ENCODE peak calls at places on chromosome 13, in ten cellular contexts. One of them, this sample, is unnamed.

GRCh38 chr13:87944038-87944437 is 272.9 kb downstream of the SLITRK5 start:
- DNase-seq in CD4-positive, alpha-beta T cell: no peak
- DNase-seq in breast epithelium: no peak
- DNase-seq in neural progenitor cell: no peak
- DNase-seq in OCI-LY7: no peak
- DNase-seq in progenitor cell of endocrine pancreas: no peak
- DNase-seq in fibroblast of pulmonary artery: no peak
- DNase-seq in thoracic aorta: no peak
- DNase-seq in GM12864: no peak
- DNase-seq in lower lobe of right lung: no peak
- DNase-seq in this sample: no peak

GRCh38 chr13:26563713-26564112 is 6.2 kb downstream of the WASF3 start:
- DNase-seq in CD4-positive, alpha-beta T cell: no peak
- DNase-seq in thoracic aorta: no peak
- DNase-seq in progenitor cell of endocrine pancreas: no peak
- DNase-seq in lower lobe of right lung: no peak
- DNase-seq in breast epithelium: no peak
- DNase-seq in OCI-LY7: no peak
- DNase-seq in neural progenitor cell: no peak
- DNase-seq in GM12864: no peak
- DNase-seq in fibroblast of pulmonary artery: peak
- DNase-seq in this sample: no peak

GRCh38 chr13:39039033-39039432 is 777 bp downstream of the NHLRC3 start:
- DNase-seq in progenitor cell of endocrine pancreas: no peak
- DNase-seq in thoracic aorta: no peak
- DNase-seq in neural progenitor cell: no peak
- DNase-seq in breast epithelium: no peak
- DNase-seq in lower lobe of right lung: no peak
- DNase-seq in fibroblast of pulmonary artery: no peak
- DNase-seq in GM12864: no peak
- DNase-seq in OCI-LY7: peak
- DNase-seq in CD4-positive, alpha-beta T cell: no peak
- DNase-seq in this sample: no peak

GRCh38 chr13:47463726-47464125 is 537.3 kb downstream of the SUCLA2 start:
- DNase-seq in GM12864: no peak
- DNase-seq in fibroblast of pulmonary artery: peak
- DNase-seq in OCI-LY7: no peak
- DNase-seq in progenitor cell of endocrine pancreas: no peak
- DNase-seq in neural progenitor cell: no peak
- DNase-seq in lower lobe of right lung: no peak
- DNase-seq in CD4-positive, alpha-beta T cell: no peak
- DNase-seq in breast epithelium: no peak
- DNase-seq in thoracic aorta: no peak
- DNase-seq in this sample: no peak

GRCh38 chr13:114058051-114058867 is 74.2 kb downstream of the RASA3 start:
- DNase-seq in progenitor cell of endocrine pancreas: no peak
- DNase-seq in fibroblast of pulmonary artery: no peak
- DNase-seq in breast epithelium: no peak
- DNase-seq in CD4-positive, alpha-beta T cell: no peak
- DNase-seq in neural progenitor cell: no peak
- DNase-seq in GM12864: no peak
- DNase-seq in OCI-LY7: no peak
- DNase-seq in thoracic aorta: no peak
- DNase-seq in lower lobe of right lung: no peak
- DNase-seq in this sample: no peak

GRCh38 chr13:89455741-89456140 is 1784.6 kb downstream of the SLITRK5 start:
- DNase-seq in lower lobe of right lung: no peak
- DNase-seq in neural progenitor cell: no peak
- DNase-seq in fibroblast of pulmonary artery: no peak
- DNase-seq in CD4-positive, alpha-beta T cell: no peak
- DNase-seq in breast epithelium: no peak
- DNase-seq in progenitor cell of endocrine pancreas: no peak
- DNase-seq in thoracic aorta: no peak
- DNase-seq in GM12864: no peak
- DNase-seq in OCI-LY7: no peak
- DNase-seq in this sample: no peak

GRCh38 chr13:41019027-41019487 is at the start of gene ELF1:
- DNase-seq in lower lobe of right lung: peak
- DNase-seq in breast epithelium: no peak
- DNase-seq in OCI-LY7: peak
- DNase-seq in progenitor cell of endocrine pancreas: no peak
- DNase-seq in thoracic aorta: no peak
- DNase-seq in CD4-positive, alpha-beta T cell: peak
- DNase-seq in fibroblast of pulmonary artery: peak
- DNase-seq in neural progenitor cell: no peak
- DNase-seq in GM12864: peak
- DNase-seq in this sample: no peak

GRCh38 chr13:98677398-98677797 is 75.1 kb downstream of the SLC15A1 start:
- DNase-seq in lower lobe of right lung: no peak
- DNase-seq in progenitor cell of endocrine pancreas: no peak
- DNase-seq in neural progenitor cell: no peak
- DNase-seq in thoracic aorta: no peak
- DNase-seq in CD4-positive, alpha-beta T cell: no peak
- DNase-seq in OCI-LY7: no peak
- DNase-seq in fibroblast of pulmonary artery: peak
- DNase-seq in GM12864: no peak
- DNase-seq in breast epithelium: no peak
- DNase-seq in this sample: no peak

GRCh38 chr13:88823114-88823513 is 1151.9 kb downstream of the SLITRK5 start:
- DNase-seq in breast epithelium: no peak
- DNase-seq in fibroblast of pulmonary artery: no peak
- DNase-seq in CD4-positive, alpha-beta T cell: no peak
- DNase-seq in thoracic aorta: no peak
- DNase-seq in GM12864: no peak
- DNase-seq in OCI-LY7: no peak
- DNase-seq in progenitor cell of endocrine pancreas: no peak
- DNase-seq in lower lobe of right lung: no peak
- DNase-seq in neural progenitor cell: no peak
- DNase-seq in this sample: no peak

GRCh38 chr13:46855166-46855565 is 41.7 kb downstream of the HTR2A start:
- DNase-seq in OCI-LY7: no peak
- DNase-seq in GM12864: peak
- DNase-seq in progenitor cell of endocrine pancreas: no peak
- DNase-seq in CD4-positive, alpha-beta T cell: no peak
- DNase-seq in thoracic aorta: no peak
- DNase-seq in neural progenitor cell: no peak
- DNase-seq in fibroblast of pulmonary artery: no peak
- DNase-seq in lower lobe of right lung: no peak
- DNase-seq in breast epithelium: no peak
- DNase-seq in this sample: no peak

GRCh38 chr13:33229446-33230177 is 55.9 kb downstream of the STARD13 start:
- DNase-seq in lower lobe of right lung: no peak
- DNase-seq in fibroblast of pulmonary artery: no peak
- DNase-seq in OCI-LY7: no peak
- DNase-seq in progenitor cell of endocrine pancreas: no peak
- DNase-seq in GM12864: no peak
- DNase-seq in thoracic aorta: no peak
- DNase-seq in CD4-positive, alpha-beta T cell: no peak
- DNase-seq in breast epithelium: no peak
- DNase-seq in neural progenitor cell: peak
- DNase-seq in this sample: no peak

GRCh38 chr13:68988176-68988575 is 1119.5 kb upstream of the ATXN8OS start:
- DNase-seq in progenitor cell of endocrine pancreas: no peak
- DNase-seq in fibroblast of pulmonary artery: no peak
- DNase-seq in CD4-positive, alpha-beta T cell: no peak
- DNase-seq in neural progenitor cell: no peak
- DNase-seq in GM12864: no peak
- DNase-seq in lower lobe of right lung: no peak
- DNase-seq in OCI-LY7: no peak
- DNase-seq in thoracic aorta: no peak
- DNase-seq in breast epithelium: no peak
- DNase-seq in this sample: no peak

GRCh38 chr13:100550433-100550832 is 38.2 kb downstream of the GGACT start:
- DNase-seq in lower lobe of right lung: no peak
- DNase-seq in neural progenitor cell: no peak
- DNase-seq in fibroblast of pulmonary artery: peak
- DNase-seq in GM12864: no peak
- DNase-seq in breast epithelium: no peak
- DNase-seq in thoracic aorta: no peak
- DNase-seq in progenitor cell of endocrine pancreas: no peak
- DNase-seq in OCI-LY7: no peak
- DNase-seq in CD4-positive, alpha-beta T cell: no peak
- DNase-seq in this sample: peak

GRCh38 chr13:95784891-95785290 is 108.0 kb downstream of the DNAJC3 start:
- DNase-seq in breast epithelium: no peak
- DNase-seq in OCI-LY7: no peak
- DNase-seq in CD4-positive, alpha-beta T cell: no peak
- DNase-seq in thoracic aorta: no peak
- DNase-seq in lower lobe of right lung: no peak
- DNase-seq in GM12864: no peak
- DNase-seq in neural progenitor cell: no peak
- DNase-seq in progenitor cell of endocrine pancreas: no peak
- DNase-seq in fibroblast of pulmonary artery: peak
- DNase-seq in this sample: no peak

GRCh38 chr13:80010846-80011245 is 330.1 kb downstream of the SPRY2 start:
- DNase-seq in progenitor cell of endocrine pancreas: no peak
- DNase-seq in CD4-positive, alpha-beta T cell: no peak
- DNase-seq in breast epithelium: no peak
- DNase-seq in lower lobe of right lung: no peak
- DNase-seq in neural progenitor cell: no peak
- DNase-seq in fibroblast of pulmonary artery: no peak
- DNase-seq in OCI-LY7: no peak
- DNase-seq in thoracic aorta: no peak
- DNase-seq in GM12864: no peak
- DNase-seq in this sample: no peak

DNA sequence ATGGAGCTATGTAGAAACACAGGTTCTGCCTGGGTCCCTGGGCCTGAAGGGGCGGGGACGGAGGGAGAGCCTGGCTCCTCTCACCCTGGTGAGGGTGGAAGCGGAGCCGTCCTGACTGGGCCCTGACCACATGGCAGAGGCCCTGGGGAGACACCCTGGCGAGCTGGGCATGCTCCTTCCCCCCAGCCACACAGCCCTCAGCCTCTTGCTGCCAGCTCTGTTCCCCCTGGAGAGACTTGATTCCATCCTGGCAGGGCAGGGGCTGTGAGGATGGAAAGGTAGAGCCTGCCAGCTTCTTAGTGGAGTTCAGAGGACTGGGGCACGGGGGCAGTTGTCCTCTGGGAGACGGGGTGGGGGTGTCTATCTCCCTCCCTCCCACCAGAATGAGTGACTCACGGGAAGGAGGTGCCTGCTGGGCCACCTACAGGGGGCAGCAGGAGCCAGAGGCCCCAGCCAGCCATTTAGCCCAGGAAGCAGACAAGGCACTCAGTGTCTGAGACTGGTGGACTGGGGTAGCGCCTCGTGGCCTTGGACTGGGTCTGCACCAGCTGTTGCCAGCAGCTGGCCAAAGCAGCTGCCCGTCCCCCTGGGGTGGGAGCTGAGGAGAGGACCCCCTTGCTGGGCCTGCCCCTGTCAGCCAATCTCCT is 22.8 kb upstream of the RNF17 start:
- DNase-seq in CD4-positive, alpha-beta T cell: no peak
- DNase-seq in OCI-LY7: peak
- DNase-seq in fibroblast of pulmonary artery: no peak
- DNase-seq in GM12864: no peak
- DNase-seq in lower lobe of right lung: no peak
- DNase-seq in thoracic aorta: no peak
- DNase-seq in progenitor cell of endocrine pancreas: no peak
- DNase-seq in neural progenitor cell: no peak
- DNase-seq in breast epithelium: no peak
- DNase-seq in this sample: no peak
- TF ChIP-seq CTCF in CD4-positive, alpha-beta T cell: no peak
- TF ChIP-seq CTCF in OCI-LY7: peak
- TF ChIP-seq CTCF in fibroblast of pulmonary artery: peak
- TF ChIP-seq CTCF in GM12864: peak
- TF ChIP-seq CTCF in lower lobe of right lung: no peak
- TF ChIP-seq CTCF in thoracic aorta: no peak
- TF ChIP-seq CTCF in progenitor cell of endocrine pancreas: peak
- TF ChIP-seq CTCF in neural progenitor cell: peak
- TF ChIP-seq CTCF in breast epithelium: no peak
- TF ChIP-seq CTCF in this sample: peak

GRCh38 chr13:48505597-48506091 is 27.2 kb downstream of the RCBTB2 start:
- DNase-seq in progenitor cell of endocrine pancreas: no peak
- DNase-seq in lower lobe of right lung: no peak
- DNase-seq in fibroblast of pulmonary artery: no peak
- DNase-seq in breast epithelium: no peak
- DNase-seq in GM12864: peak
- DNase-seq in thoracic aorta: no peak
- DNase-seq in OCI-LY7: peak
- DNase-seq in neural progenitor cell: no peak
- DNase-seq in CD4-positive, alpha-beta T cell: peak
- DNase-seq in this sample: peak
- TF ChIP-seq CTCF in progenitor cell of endocrine pancreas: no peak
- TF ChIP-seq CTCF in lower lobe of right lung: no peak
- TF ChIP-seq CTCF in fibroblast of pulmonary artery: no peak
- TF ChIP-seq CTCF in breast epithelium: no peak
- TF ChIP-seq CTCF in GM12864: no peak
- TF ChIP-seq CTCF in thoracic aorta: no peak
- TF ChIP-seq CTCF in OCI-LY7: no peak
- TF ChIP-seq CTCF in neural progenitor cell: no peak
- TF ChIP-seq CTCF in CD4-positive, alpha-beta T cell: no peak
- TF ChIP-seq CTCF in this sample: no peak

GRCh38 chr13:65093352-65093751 is 2136.8 kb downstream of the PCDH9 start:
- DNase-seq in progenitor cell of endocrine pancreas: no peak
- DNase-seq in CD4-positive, alpha-beta T cell: no peak
- DNase-seq in neural progenitor cell: no peak
- DNase-seq in lower lobe of right lung: no peak
- DNase-seq in OCI-LY7: no peak
- DNase-seq in fibroblast of pulmonary artery: no peak
- DNase-seq in thoracic aorta: no peak
- DNase-seq in breast epithelium: no peak
- DNase-seq in GM12864: no peak
- DNase-seq in this sample: no peak
- TF ChIP-seq CTCF in progenitor cell of endocrine pancreas: no peak
- TF ChIP-seq CTCF in CD4-positive, alpha-beta T cell: no peak
- TF ChIP-seq CTCF in neural progenitor cell: no peak
- TF ChIP-seq CTCF in lower lobe of right lung: no peak
- TF ChIP-seq CTCF in OCI-LY7: no peak
- TF ChIP-seq CTCF in fibroblast of pulmonary artery: no peak
- TF ChIP-seq CTCF in thoracic aorta: no peak
- TF ChIP-seq CTCF in breast epithelium: no peak
- TF ChIP-seq CTCF in GM12864: no peak
- TF ChIP-seq CTCF in this sample: no peak

GRCh38 chr13:97630725-97631124 is 196.8 kb downstream of the RAP2A start:
- DNase-seq in neural progenitor cell: no peak
- DNase-seq in thoracic aorta: no peak
- DNase-seq in lower lobe of right lung: no peak
- DNase-seq in OCI-LY7: no peak
- DNase-seq in GM12864: no peak
- DNase-seq in CD4-positive, alpha-beta T cell: no peak
- DNase-seq in breast epithelium: no peak
- DNase-seq in fibroblast of pulmonary artery: peak
- DNase-seq in progenitor cell of endocrine pancreas: no peak
- DNase-seq in this sample: no peak

GRCh38 chr13:97627566-97627965 is 193.6 kb downstream of the RAP2A start:
- DNase-seq in CD4-positive, alpha-beta T cell: no peak
- DNase-seq in breast epithelium: no peak
- DNase-seq in GM12864: no peak
- DNase-seq in progenitor cell of endocrine pancreas: no peak
- DNase-seq in neural progenitor cell: peak
- DNase-seq in fibroblast of pulmonary artery: peak
- DNase-seq in lower lobe of right lung: no peak
- DNase-seq in OCI-LY7: no peak
- DNase-seq in thoracic aorta: no peak
- DNase-seq in this sample: peak

GRCh38 chr13:97629601-97630272 is 195.8 kb downstream of the RAP2A start:
- DNase-seq in neural progenitor cell: no peak
- DNase-seq in OCI-LY7: no peak
- DNase-seq in fibroblast of pulmonary artery: no peak
- DNase-seq in breast epithelium: no peak
- DNase-seq in lower lobe of right lung: no peak
- DNase-seq in thoracic aorta: no peak
- DNase-seq in progenitor cell of endocrine pancreas: no peak
- DNase-seq in GM12864: no peak
- DNase-seq in CD4-positive, alpha-beta T cell: no peak
- DNase-seq in this sample: no peak

GRCh38 chr13:97631158-97631557 is 197.2 kb downstream of the RAP2A start:
- DNase-seq in progenitor cell of endocrine pancreas: no peak
- DNase-seq in CD4-positive, alpha-beta T cell: no peak
- DNase-seq in breast epithelium: no peak
- DNase-seq in OCI-LY7: no peak
- DNase-seq in fibroblast of pulmonary artery: no peak
- DNase-seq in GM12864: no peak
- DNase-seq in neural progenitor cell: peak
- DNase-seq in lower lobe of right lung: no peak
- DNase-seq in thoracic aorta: no peak
- DNase-seq in this sample: no peak
- TF ChIP-seq CTCF in progenitor cell of endocrine pancreas: no peak
- TF ChIP-seq CTCF in CD4-positive, alpha-beta T cell: no peak
- TF ChIP-seq CTCF in breast epithelium: no peak
- TF ChIP-seq CTCF in OCI-LY7: no peak
- TF ChIP-seq CTCF in fibroblast of pulmonary artery: no peak
- TF ChIP-seq CTCF in GM12864: peak
- TF ChIP-seq CTCF in neural progenitor cell: peak
- TF ChIP-seq CTCF in lower lobe of right lung: no peak
- TF ChIP-seq CTCF in thoracic aorta: no peak
- TF ChIP-seq CTCF in this sample: no peak